ENCODE peak calls at places on chromosomes 3 and 15, in four cellular contexts. U, Q, V and N are unnamed samples.

GRCh38 chr3:99108508-99108907 is 207.0 kb upstream of the DCBLD2 start:
- DNase-seq in V (no peak), U (no peak), Q (peak), N (no peak)

GRCh38 chr3:186510374-186511079 is 33.7 kb downstream of the CRYGS start:
- DNase-seq in U (no peak), Q (no peak), V (no peak), N (no peak)

GRCh38 chr15:71691700-71692417 is 118.5 kb upstream of the NR2E3 start:
- DNase-seq in V (no peak), U (peak), Q (peak), N (peak)

GRCh38 chr3:127608362-127608718 is 10.1 kb downstream of the MCM2 start:
- DNase-seq in V (no peak), Q (no peak), U (no peak), N (no peak)

GRCh38 chr3:196219194-196219969 is 3.0 kb downstream of the SLC51A start:
- DNase-seq in V (peak), Q (peak), U (no peak), N (no peak)

GRCh38 chr3:164221297-164221696 is 857.0 kb downstream of the SI start:
- DNase-seq in Q (no peak), V (no peak), U (no peak), N (no peak)

GRCh38 chr3:127598841-127599570 is 795 bp downstream of the MCM2 start:
- DNase-seq in Q (no peak), U (no peak), V (no peak), N (no peak)

GRCh38 chr3:56042326-56042951 is 425.8 kb downstream of the ERC2 start:
- DNase-seq in Q (peak), U (no peak), V (no peak), N (no peak)

GRCh38 chr15:29736745-29737023 is 85.6 kb downstream of the TJP1 start:
- DNase-seq in Q (no peak), V (no peak), U (no peak), N (no peak)

GRCh38 chr15:45333550-45333949 is 44.8 kb downstream of the GATM start:
- DNase-seq in Q (peak), U (peak), V (peak), N (no peak)

GRCh38 chr3:124144035-124144814 is 152.3 kb upstream of the ROPN1 start:
- DNase-seq in U (no peak), V (no peak), Q (no peak), N (no peak)

GRCh38 chr3:173733029-173733652 is 335.6 kb downstream of the NLGN1 start:
- DNase-seq in Q (peak), U (no peak), V (no peak), N (no peak)

GRCh38 chr15:66819084-66819483 is 117.0 kb downstream of the SMAD6 start:
- DNase-seq in Q (no peak), V (no peak), U (no peak), N (no peak)

GRCh38 chr15:63909819-63910437 is 76.2 kb upstream of the HERC1 start:
- DNase-seq in U (no peak), Q (peak), V (no peak), N (no peak)

GRCh38 chr15:31228980-31229826 is 97.4 kb upstream of the KLF13 start:
- DNase-seq in V (no peak), Q (no peak), U (peak), N (no peak)

GRCh38 chr15:48366574-48367312 is 35.5 kb downstream of the DUT start:
- DNase-seq in U (no peak), V (no peak), Q (peak), N (no peak)

GRCh38 chr3:194089357-194090177 is 46.4 kb upstream of the HES1 start:
- DNase-seq in V (peak), U (peak), Q (peak), N (peak)

GRCh38 chr3:141659821-141660597 is 78.1 kb upstream of the RNF7 start:
- DNase-seq in U (peak), V (peak), Q (peak), N (peak)

GRCh38 chr15:45346381-45346780 is 32.0 kb downstream of the GATM start:
- DNase-seq in V (no peak), U (no peak), Q (no peak), N (no peak)

DNA sequence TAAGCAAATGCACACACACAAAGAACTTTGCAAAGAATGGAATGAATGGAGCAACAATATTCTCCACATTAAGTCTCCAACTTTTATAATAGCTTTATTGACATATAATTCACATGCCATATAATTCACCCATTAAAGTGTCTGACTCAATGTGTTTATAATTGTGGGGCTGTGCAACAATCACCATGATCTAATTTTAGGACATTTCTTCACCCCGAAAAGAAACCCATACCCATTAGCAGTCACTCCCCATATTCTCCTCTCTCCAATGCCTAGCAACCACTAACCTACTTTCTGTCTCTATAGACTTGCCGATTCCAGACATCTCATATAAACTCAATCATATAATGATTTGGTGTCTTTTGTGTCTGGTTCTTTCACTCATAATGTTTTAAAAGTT is 22.6 kb downstream of the VGLL4 start:
- DNase-seq in U (no peak), V (no peak), Q (no peak), N (no peak)
- H3K27ac ChIP-seq in U (peak), V (no peak), Q (no peak), N (no peak)

GRCh38 chr3:73049319-73049718 is 12.1 kb upstream of the EBLN2 start:
- DNase-seq in V (no peak), Q (no peak), U (no peak), N (no peak)
- H3K27ac ChIP-seq in V (no peak), Q (no peak), U (no peak), N (no peak)

GRCh38 chr3:72088486-72089025 is 303.6 kb upstream of the PROK2 start:
- DNase-seq in U (no peak), Q (no peak), V (no peak), N (no peak)
- H3K27ac ChIP-seq in U (no peak), Q (no peak), V (no peak), N (no peak)

DNA sequence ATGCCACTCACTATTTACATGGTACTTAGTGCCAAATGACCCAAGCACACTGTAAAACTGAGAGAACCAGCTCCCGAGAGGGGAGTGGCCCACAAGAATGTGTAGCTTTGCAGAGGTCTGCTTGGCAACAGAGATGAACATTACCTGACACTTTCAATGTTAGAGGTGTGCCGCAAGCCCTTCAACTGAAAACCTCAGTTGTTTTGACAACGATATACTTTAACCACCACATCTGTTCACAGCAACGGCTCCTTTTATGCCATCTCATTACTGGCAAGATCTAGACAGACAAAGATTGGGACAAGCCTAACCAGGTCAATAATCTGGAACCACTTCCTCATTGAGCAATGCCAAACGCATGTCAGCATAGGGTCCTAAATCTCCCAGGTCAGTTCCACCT is 23.7 kb downstream of the NEK10 start:
- DNase-seq in Q (no peak), U (no peak), V (no peak), N (no peak)
- H3K27ac ChIP-seq in Q (no peak), U (no peak), V (no peak), N (peak)

GRCh38 chr3:23808525-23808924 is 2.8 kb downstream of the UBE2E1 start:
- DNase-seq in Q (no peak), V (no peak), U (no peak), N (no peak)
- H3K27ac ChIP-seq in Q (no peak), V (no peak), U (no peak), N (peak)